ENCODE peak calls at places on chromosomes 13 and 19, in eight cellular contexts. One of them, this sample, is unnamed. For H3K9me3, the result is how much of the 10 kb centered on the place peaks cover.

GRCh38 chr13:109436055-109436622 is 350.2 kb downstream of the IRS2 start:
- DNase-seq in heart left ventricle: no peak
- DNase-seq in adipocyte: no peak
- DNase-seq in CD4-positive, alpha-beta T cell: no peak
- DNase-seq in IMR-90: no peak
- DNase-seq in ovary: no peak
- DNase-seq in stomach: no peak
- DNase-seq in CD4-positive, alpha-beta memory T cell: no peak
- DNase-seq in this sample: no peak

GRCh38 chr19:33233056-33233873 is 7.6 kb upstream of the SLC7A10 start:
- DNase-seq in heart left ventricle: peak
- DNase-seq in CD4-positive, alpha-beta memory T cell: no peak
- DNase-seq in IMR-90: no peak
- DNase-seq in stomach: no peak
- DNase-seq in ovary: no peak
- DNase-seq in adipocyte: no peak
- DNase-seq in CD4-positive, alpha-beta T cell: no peak
- DNase-seq in this sample: no peak

GRCh38 chr19:42286349-42287016 is 15.4 kb upstream of the PRR19 start:
- DNase-seq in CD4-positive, alpha-beta T cell: no peak
- DNase-seq in adipocyte: peak
- DNase-seq in stomach: peak
- DNase-seq in CD4-positive, alpha-beta memory T cell: no peak
- DNase-seq in ovary: peak
- DNase-seq in heart left ventricle: no peak
- DNase-seq in IMR-90: peak
- DNase-seq in this sample: no peak

GRCh38 chr13:64074989-64075474 is 2659.4 kb upstream of the PCDH20 start:
- DNase-seq in CD4-positive, alpha-beta memory T cell: no peak
- DNase-seq in stomach: peak
- DNase-seq in ovary: no peak
- DNase-seq in heart left ventricle: no peak
- DNase-seq in IMR-90: no peak
- DNase-seq in CD4-positive, alpha-beta T cell: no peak
- DNase-seq in adipocyte: no peak
- DNase-seq in this sample: no peak

GRCh38 chr13:95122063-95122462 is 179.2 kb downstream of the ABCC4 start:
- DNase-seq in ovary: no peak
- DNase-seq in CD4-positive, alpha-beta memory T cell: no peak
- DNase-seq in heart left ventricle: no peak
- DNase-seq in IMR-90: peak
- DNase-seq in adipocyte: no peak
- DNase-seq in CD4-positive, alpha-beta T cell: no peak
- DNase-seq in stomach: no peak
- DNase-seq in this sample: no peak

GRCh38 chr13:113122571-113123225 is at the start of gene F10:
- DNase-seq in CD4-positive, alpha-beta memory T cell: no peak
- DNase-seq in stomach: peak
- DNase-seq in IMR-90: peak
- DNase-seq in adipocyte: peak
- DNase-seq in ovary: peak
- DNase-seq in CD4-positive, alpha-beta T cell: no peak
- DNase-seq in heart left ventricle: peak
- DNase-seq in this sample: peak

GRCh38 chr19:743168-743687 is 7.7 kb upstream of the MISP start:
- DNase-seq in IMR-90: no peak
- DNase-seq in CD4-positive, alpha-beta memory T cell: no peak
- DNase-seq in adipocyte: no peak
- DNase-seq in CD4-positive, alpha-beta T cell: no peak
- DNase-seq in stomach: peak
- DNase-seq in ovary: no peak
- DNase-seq in heart left ventricle: no peak
- DNase-seq in this sample: no peak

GRCh38 chr19:54329476-54330165 is 9.3 kb downstream of the LILRA4 start:
- DNase-seq in heart left ventricle: no peak
- DNase-seq in adipocyte: no peak
- DNase-seq in CD4-positive, alpha-beta T cell: no peak
- DNase-seq in IMR-90: no peak
- DNase-seq in stomach: no peak
- DNase-seq in ovary: no peak
- DNase-seq in CD4-positive, alpha-beta memory T cell: no peak
- DNase-seq in this sample: no peak

GRCh38 chr13:112768795-112769411 is 79.1 kb downstream of the ATP11A start:
- DNase-seq in ovary: no peak
- DNase-seq in adipocyte: no peak
- DNase-seq in stomach: peak
- DNase-seq in heart left ventricle: peak
- DNase-seq in CD4-positive, alpha-beta T cell: no peak
- DNase-seq in IMR-90: no peak
- DNase-seq in CD4-positive, alpha-beta memory T cell: peak
- DNase-seq in this sample: no peak

GRCh38 chr19:5189318-5189607 is 151.3 kb downstream of the PTPRS start:
- DNase-seq in CD4-positive, alpha-beta memory T cell: no peak
- DNase-seq in CD4-positive, alpha-beta T cell: no peak
- DNase-seq in adipocyte: no peak
- DNase-seq in IMR-90: no peak
- DNase-seq in heart left ventricle: no peak
- DNase-seq in stomach: no peak
- DNase-seq in ovary: no peak
- DNase-seq in this sample: no peak

GRCh38 chr19:56476671-56477428 is at the start of gene ZNF667:
- DNase-seq in ovary: no peak
- DNase-seq in CD4-positive, alpha-beta T cell: no peak
- DNase-seq in IMR-90: peak
- DNase-seq in adipocyte: peak
- DNase-seq in heart left ventricle: no peak
- DNase-seq in CD4-positive, alpha-beta memory T cell: peak
- DNase-seq in stomach: no peak
- DNase-seq in this sample: no peak

GRCh38 chr19:801030-801860 is 4.0 kb downstream of the PTBP1 start:
- DNase-seq in IMR-90: no peak
- DNase-seq in CD4-positive, alpha-beta T cell: no peak
- DNase-seq in heart left ventricle: peak
- DNase-seq in stomach: peak
- DNase-seq in adipocyte: peak
- DNase-seq in CD4-positive, alpha-beta memory T cell: no peak
- DNase-seq in ovary: peak
- DNase-seq in this sample: peak

GRCh38 chr13:98576963-98577822 is at the start of gene STK24:
- DNase-seq in stomach: peak
- DNase-seq in ovary: peak
- DNase-seq in CD4-positive, alpha-beta memory T cell: peak
- DNase-seq in IMR-90: peak
- DNase-seq in adipocyte: peak
- DNase-seq in heart left ventricle: peak
- DNase-seq in CD4-positive, alpha-beta T cell: no peak
- DNase-seq in this sample: no peak

GRCh38 chr19:48806518-48806817 is 4.4 kb downstream of the BCAT2 start:
- DNase-seq in CD4-positive, alpha-beta memory T cell: peak
- DNase-seq in heart left ventricle: no peak
- DNase-seq in stomach: peak
- DNase-seq in IMR-90: no peak
- DNase-seq in ovary: no peak
- DNase-seq in CD4-positive, alpha-beta T cell: peak
- DNase-seq in adipocyte: peak
- DNase-seq in this sample: peak

GRCh38 chr13:36509369-36509768 is 77.1 kb downstream of the CCNA1 start:
- DNase-seq in IMR-90: no peak
- DNase-seq in stomach: no peak
- DNase-seq in CD4-positive, alpha-beta T cell: no peak
- DNase-seq in adipocyte: no peak
- DNase-seq in CD4-positive, alpha-beta memory T cell: no peak
- DNase-seq in heart left ventricle: no peak
- DNase-seq in ovary: no peak
- DNase-seq in this sample: no peak

GRCh38 chr19:57757941-57758340 is 11.3 kb downstream of the ZNF776 start:
- DNase-seq in ovary: no peak
- DNase-seq in CD4-positive, alpha-beta T cell: no peak
- DNase-seq in heart left ventricle: no peak
- DNase-seq in IMR-90: no peak
- DNase-seq in stomach: no peak
- DNase-seq in adipocyte: no peak
- DNase-seq in CD4-positive, alpha-beta memory T cell: no peak
- DNase-seq in this sample: no peak

GRCh38 chr19:57754091-57754673 is 7.6 kb downstream of the ZNF776 start:
- DNase-seq in CD4-positive, alpha-beta memory T cell: no peak
- DNase-seq in IMR-90: no peak
- DNase-seq in CD4-positive, alpha-beta T cell: no peak
- DNase-seq in heart left ventricle: no peak
- DNase-seq in stomach: no peak
- DNase-seq in ovary: no peak
- DNase-seq in adipocyte: no peak
- DNase-seq in this sample: no peak

GRCh38 chr19:57755031-57755430 is 8.4 kb downstream of the ZNF776 start:
- DNase-seq in stomach: no peak
- DNase-seq in ovary: no peak
- DNase-seq in adipocyte: no peak
- DNase-seq in CD4-positive, alpha-beta memory T cell: no peak
- DNase-seq in CD4-positive, alpha-beta T cell: no peak
- DNase-seq in heart left ventricle: no peak
- DNase-seq in IMR-90: no peak
- DNase-seq in this sample: no peak

GRCh38 chr19:57759096-57759495 is 10.4 kb upstream of the ZNF586 start:
- DNase-seq in ovary: no peak
- DNase-seq in IMR-90: no peak
- DNase-seq in CD4-positive, alpha-beta T cell: no peak
- DNase-seq in heart left ventricle: no peak
- DNase-seq in CD4-positive, alpha-beta memory T cell: no peak
- DNase-seq in stomach: no peak
- DNase-seq in adipocyte: no peak
- DNase-seq in this sample: no peak
- H3K9me3 ChIP-seq in ovary: under half
- H3K9me3 ChIP-seq in IMR-90: under half
- H3K9me3 ChIP-seq in CD4-positive, alpha-beta T cell: under half
- H3K9me3 ChIP-seq in heart left ventricle: under half
- H3K9me3 ChIP-seq in CD4-positive, alpha-beta memory T cell: under half
- H3K9me3 ChIP-seq in stomach: half or more
- H3K9me3 ChIP-seq in adipocyte: under half
- H3K9me3 ChIP-seq in this sample: half or more

DNA sequence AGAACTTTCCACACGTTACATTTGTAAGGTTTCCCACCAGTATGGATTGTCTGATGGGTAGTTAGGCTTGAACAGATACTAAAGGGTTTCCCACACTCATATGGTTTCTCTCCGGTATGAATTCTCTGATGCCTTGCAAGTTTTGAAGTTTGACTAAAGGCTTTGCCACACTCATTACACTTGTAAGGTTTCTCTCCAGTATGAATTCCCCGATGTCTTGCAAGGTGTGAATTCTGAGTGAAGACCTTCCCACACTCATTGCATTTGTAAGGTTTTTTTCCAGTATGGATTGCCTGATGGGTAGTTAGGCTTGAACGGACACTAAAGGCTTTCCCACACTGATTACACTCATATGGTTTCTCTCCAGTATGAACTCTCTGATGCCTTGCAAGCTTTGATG is 7.6 kb upstream of the ZNF415 start:
- DNase-seq in ovary: no peak
- DNase-seq in IMR-90: no peak
- DNase-seq in heart left ventricle: no peak
- DNase-seq in CD4-positive, alpha-beta memory T cell: no peak
- DNase-seq in adipocyte: no peak
- DNase-seq in stomach: no peak
- DNase-seq in CD4-positive, alpha-beta T cell: no peak
- DNase-seq in this sample: no peak
- H3K9me3 ChIP-seq in ovary: under half
- H3K9me3 ChIP-seq in IMR-90: under half
- H3K9me3 ChIP-seq in heart left ventricle: under half
- H3K9me3 ChIP-seq in CD4-positive, alpha-beta memory T cell: half or more
- H3K9me3 ChIP-seq in adipocyte: half or more
- H3K9me3 ChIP-seq in stomach: half or more
- H3K9me3 ChIP-seq in CD4-positive, alpha-beta T cell: half or more
- H3K9me3 ChIP-seq in this sample: half or more

DNA sequence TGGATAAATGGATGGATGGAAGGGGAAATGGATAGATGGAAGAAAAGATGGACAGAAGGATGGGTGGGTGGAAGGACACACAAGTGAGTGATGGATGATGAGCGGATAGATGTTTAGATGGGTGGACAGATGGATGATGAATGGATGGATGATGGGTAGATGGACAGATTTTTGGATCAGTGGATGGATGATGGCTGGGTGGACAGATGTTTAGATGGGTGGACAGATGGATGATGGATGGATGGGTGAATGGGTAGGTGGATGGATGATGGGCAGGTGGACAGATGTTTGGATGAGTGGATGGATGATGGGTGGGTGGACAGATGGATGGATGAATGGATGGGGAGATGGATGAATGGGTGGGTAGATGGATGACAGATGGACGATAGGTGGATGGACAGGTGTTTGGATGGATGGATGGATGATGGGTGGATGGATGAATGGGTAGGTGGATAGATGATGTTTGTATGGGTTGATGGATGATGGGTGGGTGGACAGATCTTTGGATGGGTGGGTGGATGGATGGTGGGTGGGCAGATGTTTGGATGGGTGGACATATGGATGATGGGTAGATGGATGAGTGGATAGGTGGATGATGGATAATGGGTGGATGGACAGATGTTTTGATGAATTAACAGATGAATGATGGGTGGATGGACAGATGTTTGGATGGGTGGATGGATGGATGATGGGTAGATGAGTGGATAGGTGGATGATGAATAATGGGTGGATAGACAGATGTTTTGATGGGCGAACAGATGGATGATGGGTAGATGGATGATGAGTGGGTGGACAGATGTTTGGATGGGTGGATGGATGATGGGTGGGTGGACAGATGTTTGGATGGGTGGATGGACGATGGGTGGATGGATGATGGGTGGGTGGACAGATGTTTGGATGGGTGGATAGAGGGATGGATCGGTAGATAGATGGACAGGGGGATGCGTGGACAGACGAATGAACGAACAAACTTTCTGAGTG is 39.5 kb downstream of the CERS4 start:
- DNase-seq in ovary: no peak
- DNase-seq in CD4-positive, alpha-beta T cell: no peak
- DNase-seq in IMR-90: no peak
- DNase-seq in heart left ventricle: no peak
- DNase-seq in CD4-positive, alpha-beta memory T cell: no peak
- DNase-seq in adipocyte: no peak
- DNase-seq in stomach: no peak
- DNase-seq in this sample: no peak
- H3K9me3 ChIP-seq in ovary: under half
- H3K9me3 ChIP-seq in CD4-positive, alpha-beta T cell: under half
- H3K9me3 ChIP-seq in IMR-90: under half
- H3K9me3 ChIP-seq in heart left ventricle: under half
- H3K9me3 ChIP-seq in CD4-positive, alpha-beta memory T cell: under half
- H3K9me3 ChIP-seq in adipocyte: under half
- H3K9me3 ChIP-seq in stomach: under half
- H3K9me3 ChIP-seq in this sample: under half

GRCh38 chr19:6524326-6524725 is 6.5 kb upstream of the TNFSF9 start:
- DNase-seq in CD4-positive, alpha-beta T cell: no peak
- DNase-seq in adipocyte: no peak
- DNase-seq in CD4-positive, alpha-beta memory T cell: no peak
- DNase-seq in heart left ventricle: no peak
- DNase-seq in stomach: no peak
- DNase-seq in ovary: no peak
- DNase-seq in IMR-90: no peak
- DNase-seq in this sample: no peak
- H3K9me3 ChIP-seq in CD4-positive, alpha-beta T cell: under half
- H3K9me3 ChIP-seq in adipocyte: under half
- H3K9me3 ChIP-seq in CD4-positive, alpha-beta memory T cell: under half
- H3K9me3 ChIP-seq in heart left ventricle: under half
- H3K9me3 ChIP-seq in stomach: under half
- H3K9me3 ChIP-seq in ovary: under half
- H3K9me3 ChIP-seq in IMR-90: under half
- H3K9me3 ChIP-seq in this sample: under half

This sample was measured in ascending aorta.